ENCODE peak calls at places on chromosomes 11 and 22, in eight cellular contexts. R, S, U, K, W, Z, M and V are unnamed samples.

GRCh38 chr22:50564289-50564688 is 1.6 kb upstream of the SYCE3 start:
- DNase-seq in R (no peak), S (no peak), U (no peak), K (no peak), W (no peak), Z (no peak), M (no peak), V (no peak)

GRCh38 chr11:2884424-2884815 is 1.2 kb downstream of the CDKN1C start:
- DNase-seq in R (no peak), S (no peak), U (peak; percentile 79), K (no peak), W (no peak), Z (no peak), M (peak; percentile 57), V (no peak)

GRCh38 chr11:104812416-104812815 is 85.8 kb downstream of the CASP12 start:
- DNase-seq in R (no peak), S (no peak), U (no peak), K (no peak), W (no peak), Z (no peak), M (no peak), V (no peak)

GRCh38 chr11:117187007-117187406 is 8.5 kb downstream of the SIDT2 start:
- DNase-seq in R (no peak), S (no peak), U (no peak), K (no peak), W (no peak), Z (no peak), M (no peak), V (no peak)

GRCh38 chr11:102109896-102110760 is at the start of gene YAP1:
- DNase-seq in R (no peak), S (peak; percentile 95), U (peak; percentile 72), K (peak; percentile 25), W (peak; percentile 83), Z (peak; percentile 51), M (peak; percentile 37), V (peak; percentile 77)

GRCh38 chr11:120228794-120229384 is 11.1 kb upstream of the POU2F3 start:
- DNase-seq in R (no peak), S (peak; percentile 57), U (peak; percentile 69), K (no peak), W (no peak), Z (no peak), M (peak; percentile 58), V (no peak)

GRCh38 chr22:21697866-21698265 is 32.1 kb downstream of the PPIL2 start:
- DNase-seq in R (no peak), S (no peak), U (no peak), K (no peak), W (no peak), Z (no peak), M (no peak), V (no peak)

GRCh38 chr11:60872952-60873524 is 5.7 kb downstream of the ZP1 start:
- DNase-seq in R (no peak), S (peak; percentile 72), U (peak; percentile 8), K (no peak), W (peak; percentile 34), Z (peak; percentile 27), M (peak; percentile 34), V (no peak)

GRCh38 chr11:73308963-73309960 is 1.2 kb downstream of the ARHGEF17 start:
- DNase-seq in R (no peak), S (peak; percentile 96), U (no peak), K (peak; percentile 84), W (peak; percentile 92), Z (peak; percentile 34), M (peak; percentile 35), V (peak; percentile 55)

GRCh38 chr11:94885133-94885532 is 88.2 kb downstream of the CWC15 start:
- DNase-seq in R (peak; percentile 31), S (no peak), U (no peak), K (no peak), W (no peak), Z (no peak), M (no peak), V (no peak)

DNA sequence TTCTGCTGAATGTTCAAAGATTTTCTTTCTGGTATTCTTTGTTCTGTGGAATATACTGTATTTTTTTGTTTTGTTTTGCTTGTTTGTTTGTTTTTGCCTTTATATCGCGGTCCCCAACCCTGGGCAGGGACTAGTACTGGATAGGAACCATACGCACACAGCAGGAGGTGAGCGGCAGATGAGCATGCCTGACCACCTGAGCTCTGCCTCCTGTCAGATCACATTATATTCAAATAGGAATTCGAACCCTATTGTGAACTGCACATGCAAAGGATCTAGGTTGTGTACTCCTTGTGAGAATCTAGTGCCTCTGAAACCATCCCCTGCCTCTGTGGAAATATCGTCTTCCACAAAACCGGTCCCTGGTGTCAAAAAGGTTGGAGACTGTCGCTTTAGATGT is 83.3 kb upstream of the ANO3 start:
- DNase-seq in R (no peak), S (no peak), U (no peak), K (no peak), W (no peak), Z (no peak), M (no peak), V (no peak)
- TF ChIP-seq REST in R (no peak), S (no peak), U (no peak), K (no peak), W (no peak), Z (no peak), M (no peak), V (no peak)

GRCh38 chr11:19936461-19936860 is 223.8 kb downstream of the DBX1 start:
- DNase-seq in R (no peak), S (no peak), U (no peak), K (no peak), W (no peak), Z (no peak), M (no peak), V (no peak)

GRCh38 chr11:19933132-19933735 is 220.6 kb downstream of the NAV2 start:
- DNase-seq in R (no peak), S (no peak), U (no peak), K (no peak), W (no peak), Z (no peak), M (no peak), V (no peak)

GRCh38 chr11:19933801-19934488 is 221.3 kb downstream of the NAV2 start:
- DNase-seq in R (no peak), S (no peak), U (no peak), K (no peak), W (no peak), Z (no peak), M (no peak), V (no peak)

GRCh38 chr11:19934828-19935259 is 222.2 kb downstream of the NAV2 start:
- DNase-seq in R (no peak), S (no peak), U (no peak), K (no peak), W (no peak), Z (no peak), M (peak; percentile 47), V (no peak)

DNA sequence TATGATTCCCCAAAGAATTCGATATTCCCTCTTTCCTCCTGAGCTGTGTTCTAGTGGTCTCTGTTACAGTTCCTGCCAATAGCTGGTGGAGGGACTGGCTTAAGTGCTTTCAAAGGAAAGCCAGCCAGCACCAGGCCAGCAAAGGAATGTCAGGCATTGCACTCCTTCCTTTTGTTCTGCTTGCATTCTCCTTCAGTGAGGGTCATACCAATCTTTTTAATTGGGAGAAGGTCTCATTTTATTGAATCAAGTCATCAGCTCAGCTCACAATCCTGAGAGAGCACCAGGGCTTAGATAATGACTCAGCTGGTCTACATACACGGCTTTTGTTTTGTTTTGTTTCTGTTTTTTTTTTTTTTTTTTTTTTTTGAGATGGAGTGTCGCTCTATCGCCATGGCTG is 222.9 kb downstream of the NAV2 start:
- DNase-seq in R (no peak), S (peak; percentile 85), U (no peak), K (no peak), W (no peak), Z (no peak), M (no peak), V (no peak)
- TF ChIP-seq REST in R (no peak), S (no peak), U (no peak), K (no peak), W (no peak), Z (no peak), M (no peak), V (no peak)

DNA sequence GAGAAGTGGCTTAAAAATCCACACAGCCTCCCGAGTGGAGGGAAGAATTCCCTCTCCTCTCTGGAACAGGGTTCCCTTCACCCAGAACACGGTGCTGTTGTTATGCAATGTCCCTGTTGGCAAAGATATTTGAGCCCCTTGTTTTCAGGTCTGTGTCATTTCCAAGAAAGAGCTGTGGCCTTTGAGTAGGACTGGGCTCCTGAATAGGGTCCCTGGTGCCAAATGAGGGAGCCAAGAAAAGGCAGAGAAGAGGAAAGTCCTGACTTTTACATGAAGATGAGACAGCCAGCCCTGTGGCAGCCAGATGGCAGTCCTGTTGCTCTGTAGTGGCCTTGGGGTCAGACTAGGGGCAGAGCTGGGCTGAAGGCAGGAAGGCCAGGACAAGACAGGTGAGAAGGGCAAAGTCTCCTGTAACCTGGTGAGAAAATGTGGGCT is 51.2 kb upstream of the ELF5 start:
- DNase-seq in R (no peak), S (peak; percentile 24), U (no peak), K (no peak), W (peak; percentile 18), Z (no peak), M (no peak), V (no peak)
- TF ChIP-seq REST in R (no peak), S (no peak), U (no peak), K (no peak), W (no peak), Z (no peak), M (no peak), V (no peak)

DNA sequence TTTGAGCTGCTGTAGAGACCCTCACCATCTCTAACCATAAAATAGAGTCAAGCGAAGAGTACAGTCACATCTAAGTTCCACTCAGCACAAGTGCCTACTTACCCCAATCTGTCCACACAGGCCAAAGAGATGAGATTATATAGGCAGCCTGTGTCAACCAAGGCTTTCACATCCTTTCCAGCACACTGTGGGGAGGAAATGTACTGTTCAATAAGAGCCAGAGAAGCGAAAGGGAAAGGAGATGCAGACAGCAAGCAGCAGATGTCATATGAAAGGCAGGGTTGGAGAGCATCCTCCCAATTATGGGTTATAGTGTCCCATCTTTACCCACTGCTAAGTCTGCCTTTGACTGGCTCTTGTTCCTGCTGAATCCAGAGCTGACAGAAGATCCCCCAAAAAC is 16.4 kb downstream of the NRIP3 start:
- DNase-seq in R (no peak), S (no peak), U (no peak), K (no peak), W (no peak), Z (no peak), M (no peak), V (no peak)
- TF ChIP-seq REST in R (no peak), S (no peak), U (no peak), K (no peak), W (no peak), Z (no peak), M (no peak), V (no peak)

GRCh38 chr11:130121430-130121978 is 38.1 kb upstream of the ST14 start:
- DNase-seq in R (no peak), S (no peak), U (no peak), K (no peak), W (no peak), Z (no peak), M (no peak), V (peak; percentile 29)
- TF ChIP-seq REST in R (no peak), S (no peak), U (no peak), K (no peak), W (no peak), Z (no peak), M (no peak), V (no peak)